ENCODE peak calls at places on chromosomes 3 and 15, in five cellular contexts. K is RWPE1; D is neural progenitor cell; T is cardiac muscle cell; U is CD4-positive, alpha-beta memory T cell. C is an unnamed sample.

GRCh38 chr3:148873270-148873927 is 8.3 kb downstream of the CPA3 start:
- DNase-seq in U (no peak), K (no peak), T (no peak), D (no peak), C (no peak)

GRCh38 chr3:58271901-58272501 is 34.0 kb upstream of the RPP14 start:
- DNase-seq in T (no peak), U (no peak), D (no peak), K (peak; percentile 76), C (peak; percentile 37)

GRCh38 chr3:141147657-141148056 is 84.0 kb upstream of the PXYLP1 start:
- DNase-seq in K (peak; percentile 78), D (no peak), U (no peak), T (no peak), C (peak; percentile 64)

GRCh38 chr3:142888099-142888483 is 792 bp downstream of the PCOLCE2 start:
- DNase-seq in T (peak; percentile 46), K (peak; percentile 44), U (no peak), D (no peak), C (no peak)

GRCh38 chr3:38392604-38393163 is 46.1 kb downstream of the XYLB start:
- DNase-seq in T (no peak), D (no peak), U (no peak), K (no peak), C (no peak)

GRCh38 chr3:48594431-48595049 is 589 bp downstream of the COL7A1 start:
- DNase-seq in U (no peak), K (no peak), T (no peak), D (peak; percentile 18), C (no peak)

GRCh38 chr15:39503526-39503925 is 77.4 kb upstream of the THBS1 start:
- DNase-seq in D (no peak), U (no peak), T (no peak), K (no peak), C (no peak)

GRCh38 chr3:150528359-150528797 is 17.9 kb downstream of the SERP1 start:
- DNase-seq in T (no peak), U (peak; percentile 29), D (no peak), K (peak; percentile 30), C (no peak)

GRCh38 chr3:157532529-157533297 is 29.5 kb upstream of the VEPH1 start:
- DNase-seq in K (peak; percentile 53), D (peak; percentile 86), T (peak; percentile 82), U (peak; percentile 5), C (peak; percentile 6)

GRCh38 chr15:77599899-77600298 is 32.8 kb downstream of the LINGO1 start:
- DNase-seq in K (peak; percentile 35), T (peak; percentile 87), D (peak; percentile 52), U (no peak), C (no peak)

GRCh38 chr3:184227481-184227935 is 1.9 kb upstream of the VWA5B2 start:
- DNase-seq in K (no peak), D (peak; percentile 62), U (peak; percentile 65), T (peak; percentile 37), C (no peak)

GRCh38 chr15:36373549-36373948 is 205.9 kb upstream of the CDIN1 start:
- DNase-seq in D (no peak), U (no peak), K (peak; percentile 20), T (no peak), C (no peak)

GRCh38 chr15:85006655-85007054 is 25.0 kb downstream of the PDE8A start:
- DNase-seq in U (no peak), T (no peak), D (no peak), K (no peak), C (no peak)

GRCh38 chr3:171005648-171006047 is 20.9 kb downstream of the SLC2A2 start:
- DNase-seq in D (no peak), U (no peak), K (no peak), T (no peak), C (no peak)

GRCh38 chr3:100748220-100748619 is 38.9 kb downstream of the TFG start:
- DNase-seq in U (no peak), T (no peak), K (no peak), D (no peak), C (no peak)

GRCh38 chr3:16069149-16069922 is 105.1 kb upstream of the GALNT15 start:
- DNase-seq in K (peak; percentile 60), T (no peak), D (no peak), U (no peak), C (no peak)

GRCh38 chr3:120144267-120144666 is 50.0 kb upstream of the GSK3B start:
- DNase-seq in T (peak; percentile 51), D (peak; percentile 19), U (no peak), K (peak; percentile 68), C (peak; percentile 8)

GRCh38 chr3:120022729-120023128 is 71.5 kb downstream of the GSK3B start:
- DNase-seq in D (peak; percentile 21), U (no peak), T (no peak), K (no peak), C (no peak)

GRCh38 chr3:197372076-197372661 is 73.8 kb upstream of the DLG1 start:
- DNase-seq in D (peak; percentile 39), U (no peak), T (no peak), K (peak; percentile 87), C (peak; percentile 89)

GRCh38 chr3:171462224-171462623 is 2.0 kb upstream of the TNIK start:
- DNase-seq in K (no peak), U (no peak), D (no peak), T (peak; percentile 52), C (no peak)

GRCh38 chr3:21894459-21895083 is 143.6 kb upstream of the ZNF385D start:
- DNase-seq in D (peak; percentile 20), K (peak; percentile 0), U (no peak), T (peak; percentile 37), C (no peak)

GRCh38 chr3:153693207-153693606 is 428.0 kb upstream of the ARHGEF26 start:
- DNase-seq in T (no peak), D (no peak), U (no peak), K (no peak), C (no peak)

GRCh38 chr3:119318871-119319270 is 24.7 kb downstream of the ARHGAP31 start:
- DNase-seq in D (no peak), U (no peak), K (no peak), T (no peak), C (no peak)

GRCh38 chr3:165194477-165195135 is 1.6 kb downstream of the SLITRK3 start:
- DNase-seq in T (peak; percentile 3), U (no peak), K (no peak), D (peak; percentile 28), C (no peak)

GRCh38 chr15:40003491-40003916 is 35.5 kb downstream of the SRP14 start:
- DNase-seq in U (no peak), K (no peak), T (no peak), D (no peak), C (no peak)

GRCh38 chr15:89018235-89018634 is 70.0 kb upstream of the ABHD2 start:
- DNase-seq in K (no peak), D (no peak), U (no peak), T (peak; percentile 34), C (no peak)

GRCh38 chr15:90592144-90592887 is 62.6 kb downstream of the CRTC3 start:
- DNase-seq in K (peak; percentile 48), U (no peak), D (no peak), T (no peak), C (peak; percentile 40)

GRCh38 chr15:43214592-43215295 is 6.1 kb downstream of the EPB42 start:
- DNase-seq in D (no peak), T (peak; percentile 60), K (no peak), U (no peak), C (no peak)

GRCh38 chr3:14344351-14344750 is 58.1 kb upstream of the SLC6A6 start:
- DNase-seq in K (no peak), D (peak; percentile 69), U (no peak), T (no peak), C (no peak)

GRCh38 chr15:90037961-90038633 is 37.0 kb downstream of the ZNF710 start:
- DNase-seq in T (no peak), K (no peak), D (no peak), U (peak; percentile 45), C (no peak)

GRCh38 chr3:62669161-62669560 is 206.1 kb downstream of the CADPS start:
- DNase-seq in D (peak; percentile 23), U (no peak), T (no peak), K (no peak), C (no peak)
- H3K27ac ChIP-seq in D (no peak overlapping the region), U (no peak overlapping the region), T (no peak overlapping the region), K (no peak overlapping the region), C (no peak overlapping the region)

DNA sequence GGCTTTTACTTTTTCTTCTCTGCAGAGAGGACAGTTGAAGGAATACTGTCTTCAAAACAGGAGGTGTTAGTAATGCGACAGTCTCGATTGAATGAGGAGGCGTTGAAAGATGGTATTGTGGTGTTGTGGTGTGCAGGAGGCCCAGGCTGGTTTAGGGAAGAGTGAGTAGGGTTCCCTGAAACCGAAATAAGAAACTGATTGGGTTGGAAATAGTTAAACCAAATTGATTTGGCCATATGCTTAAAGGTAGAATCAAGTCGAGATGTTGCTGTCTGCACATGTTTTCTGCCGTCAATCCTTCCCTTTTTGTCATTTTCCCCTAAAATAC is 848 bp downstream of the ATP6V1A start:
- DNase-seq in T (peak; percentile 23), K (no peak), U (no peak), D (peak; percentile 18), C (no peak)
- H3K27ac ChIP-seq in T (peak overlapping the region; percentile 99), K (peak overlapping the region; percentile 96), U (peak overlapping the region; percentile 99), D (peak overlapping the region; percentile 99), C (peak overlapping the region; percentile 98)

GRCh38 chr15:74933573-74933972 is 4.3 kb downstream of the COX5A start:
- DNase-seq in D (no peak), K (no peak), T (no peak), U (no peak), C (no peak)

GRCh38 chr15:74937602-74938371 is at the start of gene COX5A:
- DNase-seq in K (peak; percentile 91), T (peak; percentile 96), U (peak; percentile 93), D (peak; percentile 96), C (peak; percentile 89)

DNA sequence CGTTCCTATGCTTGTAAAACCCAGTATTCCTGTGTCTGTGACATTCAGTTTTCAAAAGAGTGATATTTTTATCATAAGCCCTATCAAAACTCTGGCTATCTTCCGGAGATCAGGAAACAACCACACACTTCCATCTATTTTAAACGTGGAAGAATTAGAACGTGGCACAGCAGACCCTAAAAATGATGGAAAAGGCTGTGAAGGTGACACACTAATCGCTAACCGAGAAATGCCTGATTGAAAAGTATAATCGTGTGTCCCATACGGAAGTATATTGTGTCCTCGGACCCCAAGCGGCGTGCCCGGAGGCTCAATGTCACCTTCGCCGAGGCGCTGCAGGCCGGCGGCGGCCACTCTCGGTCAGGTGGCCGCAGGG is 659 bp downstream of the COX5A start:
- DNase-seq in K (no peak), U (no peak), D (no peak), T (peak; percentile 70), C (no peak)
- H3K27ac ChIP-seq in K (peak overlapping the region; percentile 93), U (peak overlapping the region; percentile 79), D (peak overlapping the region; percentile 88), T (peak overlapping the region; percentile 96), C (peak overlapping the region; percentile 80)

GRCh38 chr3:64009528-64009927 is 13.8 kb downstream of the PSMD6 start:
- DNase-seq in U (no peak), K (no peak), T (no peak), D (no peak), C (no peak)
- H3K27ac ChIP-seq in U (no peak overlapping the region), K (no peak overlapping the region), T (no peak overlapping the region), D (no peak overlapping the region), C (no peak overlapping the region)

C was measured in epithelial cell of prostate.